ENCODE peak calls at places on chromosomes 12 and 14, in ten cellular contexts. D, E, K, A, M, T, W, X, P and R are unnamed samples.

GRCh38 chr12:124754949-124755800 is 108.5 kb downstream of the SCARB1 start:
- DNase-seq in P (peak), D (peak), T (no peak), M (peak), W (peak), K (peak), A (no peak), X (no peak), E (peak), R (peak)

GRCh38 chr12:101097829-101098580 is 112.0 kb downstream of the SLC5A8 start:
- DNase-seq in T (no peak), M (no peak), D (no peak), E (no peak), K (no peak), X (no peak), A (no peak), P (no peak), W (no peak), R (no peak)

GRCh38 chr14:105192866-105193731 is 12.0 kb upstream of the NUDT14 start:
- DNase-seq in W (peak), K (no peak), D (no peak), P (no peak), A (peak), E (peak), T (no peak), X (no peak), M (no peak), R (no peak)

GRCh38 chr12:19550626-19551025 is 111.3 kb downstream of the AEBP2 start:
- DNase-seq in P (no peak), D (no peak), M (no peak), X (peak), T (no peak), K (no peak), A (no peak), W (no peak), E (no peak), R (no peak)

GRCh38 chr12:125406131-125406530 is 340.9 kb downstream of the AACS start:
- DNase-seq in W (no peak), P (no peak), T (no peak), E (no peak), M (no peak), A (no peak), X (peak), D (no peak), K (no peak), R (no peak)

GRCh38 chr14:59454131-59454530 is 11.0 kb downstream of the GPR135 start:
- DNase-seq in K (no peak), X (no peak), P (no peak), D (no peak), E (no peak), A (no peak), M (no peak), T (peak), W (peak), R (no peak)

GRCh38 chr12:124964251-124964650 is 24.7 kb downstream of the DHX37 start:
- DNase-seq in X (no peak), K (no peak), D (no peak), M (no peak), W (no peak), T (no peak), P (no peak), E (no peak), A (no peak), R (peak)

GRCh38 chr12:123971449-123971769 is 1.2 kb downstream of the CCDC92 start:
- DNase-seq in P (no peak), A (no peak), D (no peak), M (no peak), X (no peak), K (no peak), W (no peak), T (no peak), E (no peak), R (no peak)

GRCh38 chr12:2273288-2273687 is 220.5 kb downstream of the CACNA1C start:
- DNase-seq in K (no peak), A (no peak), W (peak), D (no peak), E (no peak), M (peak), T (no peak), P (no peak), X (no peak), R (no peak)

GRCh38 chr14:77988966-77989365 is 181.2 kb upstream of the NRXN3 start:
- DNase-seq in M (peak), D (no peak), P (no peak), W (peak), K (peak), A (no peak), E (no peak), X (no peak), T (no peak), R (no peak)

GRCh38 chr12:5268424-5269210 is 163.3 kb upstream of the NTF3 start:
- DNase-seq in P (no peak), A (no peak), K (no peak), W (no peak), E (no peak), D (no peak), M (no peak), X (no peak), T (no peak), R (no peak)

GRCh38 chr12:72017054-72017651 is 78.5 kb downstream of the TPH2 start:
- DNase-seq in E (peak), P (peak), T (no peak), K (peak), A (peak), X (peak), M (peak), D (peak), W (peak), R (peak)

GRCh38 chr12:14207946-14208612 is 157.4 kb upstream of the ATF7IP start:
- DNase-seq in A (no peak), W (no peak), X (no peak), P (no peak), T (no peak), K (no peak), D (peak), E (no peak), M (no peak), R (no peak)

GRCh38 chr12:11581179-11581755 is 68.2 kb upstream of the ETV6 start:
- DNase-seq in K (no peak), E (peak), T (no peak), X (peak), A (peak), M (no peak), D (peak), W (peak), P (peak), R (no peak)

GRCh38 chr14:79161576-79161975 is 991.4 kb downstream of the NRXN3 start:
- DNase-seq in K (no peak), D (peak), M (no peak), P (peak), W (peak), A (no peak), E (no peak), X (no peak), T (no peak), R (no peak)

GRCh38 chr12:104710940-104711725 is 247.0 kb downstream of the SLC41A2 start:
- DNase-seq in E (no peak), A (no peak), W (peak), M (no peak), P (no peak), K (no peak), X (no peak), T (no peak), D (no peak), R (no peak)

GRCh38 chr12:124927325-124928094 is 13.1 kb upstream of the UBC start:
- DNase-seq in E (peak), A (peak), T (no peak), P (peak), M (peak), X (peak), W (peak), D (peak), K (peak), R (peak)

GRCh38 chr12:128316078-128316477 is 49.1 kb downstream of the TMEM132C start:
- DNase-seq in K (no peak), W (no peak), M (no peak), A (no peak), T (no peak), E (no peak), X (no peak), P (no peak), D (no peak), R (no peak)

GRCh38 chr14:56555921-56556570 is 23.6 kb upstream of the TMEM260 start:
- DNase-seq in E (no peak), A (no peak), W (peak), K (no peak), X (peak), T (no peak), P (no peak), M (no peak), D (peak), R (no peak)

GRCh38 chr12:31201382-31201781 is 124.6 kb downstream of the SINHCAF start:
- DNase-seq in K (no peak), D (no peak), T (no peak), W (no peak), E (no peak), A (no peak), P (no peak), M (no peak), X (no peak), R (no peak)

GRCh38 chr14:24443053-24443683 is 592 bp upstream of the SDR39U1 start:
- DNase-seq in D (no peak), A (no peak), P (no peak), T (no peak), X (no peak), W (no peak), M (no peak), K (no peak), E (no peak), R (no peak)

GRCh38 chr12:108884116-108885012 is 4.5 kb downstream of the DAO start:
- DNase-seq in P (peak), X (peak), A (peak), K (no peak), T (no peak), D (peak), M (peak), E (peak), W (peak), R (no peak)

GRCh38 chr12:15688202-15688736 is 100.9 kb downstream of the EPS8 start:
- DNase-seq in W (no peak), T (no peak), K (peak), X (peak), E (no peak), P (peak), A (no peak), M (peak), D (no peak), R (no peak)

GRCh38 chr12:11539156-11539555 is 110.3 kb upstream of the ETV6 start:
- DNase-seq in A (no peak), M (no peak), X (no peak), W (no peak), E (no peak), K (no peak), D (no peak), P (no peak), T (no peak), R (no peak)

GRCh38 chr14:66652736-66653135 is 144.8 kb downstream of the GPHN start:
- DNase-seq in A (no peak), M (no peak), D (peak), K (no peak), W (no peak), P (no peak), T (no peak), X (no peak), E (no peak), R (no peak)

GRCh38 chr12:8081228-8081920 is 700 bp upstream of the NECAP1 start:
- DNase-seq in D (no peak), E (peak), T (no peak), X (peak), K (no peak), M (no peak), A (peak), W (no peak), P (no peak), R (no peak)

GRCh38 chr14:72678360-72678759 is 215.5 kb downstream of the DPF3 start:
- DNase-seq in E (no peak), T (no peak), M (no peak), A (no peak), K (no peak), W (peak), P (no peak), X (no peak), D (no peak), R (no peak)

GRCh38 chr12:9731797-9732196 is 1.1 kb downstream of the CLECL1 start:
- DNase-seq in T (no peak), E (no peak), W (no peak), K (no peak), P (no peak), D (no peak), M (no peak), X (peak), A (no peak), R (no peak)

GRCh38 chr14:102579696-102580551 is 12.5 kb upstream of the RCOR1 start:
- DNase-seq in K (no peak), X (no peak), M (peak), W (peak), D (no peak), E (no peak), P (no peak), T (no peak), A (no peak), R (no peak)

GRCh38 chr12:28222959-28223662 is 32.9 kb downstream of the CCDC91 start:
- DNase-seq in E (no peak), D (no peak), M (no peak), X (peak), P (no peak), T (no peak), A (no peak), K (no peak), W (no peak), R (no peak)

GRCh38 chr12:12172106-12172511 is 94.7 kb downstream of the LRP6 start:
- DNase-seq in E (no peak), M (no peak), T (peak), P (no peak), D (no peak), K (no peak), W (peak), X (peak), A (no peak), R (no peak)

GRCh38 chr14:50308363-50308762 is 3.7 kb downstream of the L2HGDH start:
- DNase-seq in T (no peak), D (no peak), X (no peak), A (no peak), M (no peak), P (no peak), W (no peak), E (no peak), K (no peak), R (no peak)

GRCh38 chr12:42565633-42566032 is 23.9 kb downstream of the PRICKLE1 start:
- DNase-seq in T (no peak), E (no peak), M (no peak), A (no peak), X (no peak), K (no peak), P (no peak), W (no peak), D (peak), R (no peak)

GRCh38 chr12:65720739-65721138 is 103.5 kb upstream of the HMGA2 start:
- DNase-seq in M (no peak), P (no peak), K (no peak), W (peak), E (no peak), T (no peak), X (no peak), D (no peak), A (no peak), R (no peak)

GRCh38 chr12:76588881-76589565 is 29.5 kb upstream of the OSBPL8 start:
- DNase-seq in M (no peak), K (no peak), D (no peak), X (no peak), P (no peak), A (no peak), E (no peak), T (no peak), W (peak), R (no peak)

GRCh38 chr12:19130224-19131019 is 889 bp downstream of the PLEKHA5 start:
- DNase-seq in W (peak), P (peak), A (peak), E (peak), M (peak), X (no peak), D (peak), K (peak), T (no peak), R (peak)

GRCh38 chr14:91416744-91417133 is 881 bp downstream of the CCDC88C start:
- DNase-seq in X (peak), M (no peak), D (peak), T (no peak), P (no peak), W (no peak), A (no peak), E (no peak), K (no peak), R (no peak)

GRCh38 chr14:20632831-20633771 is 8.4 kb downstream of the OR6S1 start:
- DNase-seq in T (no peak), P (peak), A (peak), M (no peak), K (no peak), X (peak), D (peak), W (peak), E (no peak), R (no peak)

GRCh38 chr12:12010277-12011031 is 60.3 kb upstream of the BCL2L14 start:
- DNase-seq in E (peak), X (peak), T (no peak), D (no peak), M (peak), A (peak), P (no peak), K (peak), W (peak), R (no peak)